ENCODE peak calls at places on chromosomes 12 and 14, in nine cellular contexts. One of them, this sample, is unnamed.

GRCh38 chr12:47967461-47968430 is 4.3 kb downstream of the TMEM106C start:
- DNase-seq in stimulated activated naive CD8-positive, alpha-beta T cell treated with anti-CD3 and anti-CD28 coated beads, Interleukin-15, Interleukin-2, amounts not matched to agents 100 U/mL and 50 U/mL, for 24 hours: no peak
- DNase-seq in activated CD8-positive, alpha-beta memory T cell treated with anti-CD3 and anti-CD28 coated beads, Interleukin-2, amount 50 U/mL, for 48 hours: no peak
- DNase-seq in NCI-H2107: no peak
- DNase-seq in HT1080: no peak
- DNase-seq in IMR-90: peak
- DNase-seq in NCI-H748 treated with DMSO at 0.1 percent for 48 hours: no peak
- DNase-seq in left cardiac atrium: no peak
- DNase-seq in activated T-cell treated with anti-CD3 and anti-CD28 coated beads for 1 hour: no peak
- DNase-seq in this sample: no peak

GRCh38 chr14:24694680-24695079 is 60.7 kb upstream of the GZMB start:
- DNase-seq in stimulated activated naive CD8-positive, alpha-beta T cell treated with anti-CD3 and anti-CD28 coated beads, Interleukin-15, Interleukin-2, amounts not matched to agents 100 U/mL and 50 U/mL, for 24 hours: peak
- DNase-seq in activated CD8-positive, alpha-beta memory T cell treated with anti-CD3 and anti-CD28 coated beads, Interleukin-2, amount 50 U/mL, for 48 hours: no peak
- DNase-seq in NCI-H2107: no peak
- DNase-seq in HT1080: no peak
- DNase-seq in IMR-90: no peak
- DNase-seq in NCI-H748 treated with DMSO at 0.1 percent for 48 hours: no peak
- DNase-seq in left cardiac atrium: no peak
- DNase-seq in activated T-cell treated with anti-CD3 and anti-CD28 coated beads for 1 hour: no peak
- DNase-seq in this sample: no peak

GRCh38 chr14:22124071-22124613 is 450.5 kb upstream of the OR4E1 start:
- DNase-seq in stimulated activated naive CD8-positive, alpha-beta T cell treated with anti-CD3 and anti-CD28 coated beads, Interleukin-15, Interleukin-2, amounts not matched to agents 100 U/mL and 50 U/mL, for 24 hours: no peak
- DNase-seq in activated CD8-positive, alpha-beta memory T cell treated with anti-CD3 and anti-CD28 coated beads, Interleukin-2, amount 50 U/mL, for 48 hours: no peak
- DNase-seq in NCI-H2107: no peak
- DNase-seq in HT1080: no peak
- DNase-seq in IMR-90: no peak
- DNase-seq in NCI-H748 treated with DMSO at 0.1 percent for 48 hours: no peak
- DNase-seq in left cardiac atrium: no peak
- DNase-seq in activated T-cell treated with anti-CD3 and anti-CD28 coated beads for 1 hour: no peak
- DNase-seq in this sample: no peak

GRCh38 chr12:65699251-65699650 is 125.0 kb upstream of the HMGA2 start:
- DNase-seq in stimulated activated naive CD8-positive, alpha-beta T cell treated with anti-CD3 and anti-CD28 coated beads, Interleukin-15, Interleukin-2, amounts not matched to agents 100 U/mL and 50 U/mL, for 24 hours: no peak
- DNase-seq in activated CD8-positive, alpha-beta memory T cell treated with anti-CD3 and anti-CD28 coated beads, Interleukin-2, amount 50 U/mL, for 48 hours: no peak
- DNase-seq in NCI-H2107: no peak
- DNase-seq in HT1080: peak
- DNase-seq in IMR-90: peak
- DNase-seq in NCI-H748 treated with DMSO at 0.1 percent for 48 hours: no peak
- DNase-seq in left cardiac atrium: no peak
- DNase-seq in activated T-cell treated with anti-CD3 and anti-CD28 coated beads for 1 hour: no peak
- DNase-seq in this sample: no peak

GRCh38 chr14:104136472-104137296 is 1.7 kb upstream of the KIF26A start:
- DNase-seq in stimulated activated naive CD8-positive, alpha-beta T cell treated with anti-CD3 and anti-CD28 coated beads, Interleukin-15, Interleukin-2, amounts not matched to agents 100 U/mL and 50 U/mL, for 24 hours: no peak
- DNase-seq in activated CD8-positive, alpha-beta memory T cell treated with anti-CD3 and anti-CD28 coated beads, Interleukin-2, amount 50 U/mL, for 48 hours: no peak
- DNase-seq in NCI-H2107: no peak
- DNase-seq in HT1080: no peak
- DNase-seq in IMR-90: no peak
- DNase-seq in NCI-H748 treated with DMSO at 0.1 percent for 48 hours: no peak
- DNase-seq in left cardiac atrium: peak
- DNase-seq in activated T-cell treated with anti-CD3 and anti-CD28 coated beads for 1 hour: no peak
- DNase-seq in this sample: no peak

GRCh38 chr14:69882915-69883314 is 3.7 kb downstream of the SMOC1 start:
- DNase-seq in stimulated activated naive CD8-positive, alpha-beta T cell treated with anti-CD3 and anti-CD28 coated beads, Interleukin-15, Interleukin-2, amounts not matched to agents 100 U/mL and 50 U/mL, for 24 hours: no peak
- DNase-seq in activated CD8-positive, alpha-beta memory T cell treated with anti-CD3 and anti-CD28 coated beads, Interleukin-2, amount 50 U/mL, for 48 hours: no peak
- DNase-seq in NCI-H2107: no peak
- DNase-seq in HT1080: no peak
- DNase-seq in IMR-90: no peak
- DNase-seq in NCI-H748 treated with DMSO at 0.1 percent for 48 hours: no peak
- DNase-seq in left cardiac atrium: no peak
- DNase-seq in activated T-cell treated with anti-CD3 and anti-CD28 coated beads for 1 hour: no peak
- DNase-seq in this sample: no peak

GRCh38 chr14:58912799-58913432 is 275.2 kb downstream of the DACT1 start:
- DNase-seq in stimulated activated naive CD8-positive, alpha-beta T cell treated with anti-CD3 and anti-CD28 coated beads, Interleukin-15, Interleukin-2, amounts not matched to agents 100 U/mL and 50 U/mL, for 24 hours: no peak
- DNase-seq in activated CD8-positive, alpha-beta memory T cell treated with anti-CD3 and anti-CD28 coated beads, Interleukin-2, amount 50 U/mL, for 48 hours: no peak
- DNase-seq in NCI-H2107: no peak
- DNase-seq in HT1080: no peak
- DNase-seq in IMR-90: peak
- DNase-seq in NCI-H748 treated with DMSO at 0.1 percent for 48 hours: peak
- DNase-seq in left cardiac atrium: no peak
- DNase-seq in activated T-cell treated with anti-CD3 and anti-CD28 coated beads for 1 hour: no peak
- DNase-seq in this sample: peak

GRCh38 chr14:99509871-99510555 is 28.8 kb downstream of the CCNK start:
- DNase-seq in stimulated activated naive CD8-positive, alpha-beta T cell treated with anti-CD3 and anti-CD28 coated beads, Interleukin-15, Interleukin-2, amounts not matched to agents 100 U/mL and 50 U/mL, for 24 hours: no peak
- DNase-seq in activated CD8-positive, alpha-beta memory T cell treated with anti-CD3 and anti-CD28 coated beads, Interleukin-2, amount 50 U/mL, for 48 hours: peak
- DNase-seq in NCI-H2107: no peak
- DNase-seq in HT1080: no peak
- DNase-seq in IMR-90: no peak
- DNase-seq in NCI-H748 treated with DMSO at 0.1 percent for 48 hours: no peak
- DNase-seq in left cardiac atrium: peak
- DNase-seq in activated T-cell treated with anti-CD3 and anti-CD28 coated beads for 1 hour: no peak
- DNase-seq in this sample: no peak

GRCh38 chr14:91244501-91244901 is at the start of gene GPR68:
- DNase-seq in stimulated activated naive CD8-positive, alpha-beta T cell treated with anti-CD3 and anti-CD28 coated beads, Interleukin-15, Interleukin-2, amounts not matched to agents 100 U/mL and 50 U/mL, for 24 hours: no peak
- DNase-seq in activated CD8-positive, alpha-beta memory T cell treated with anti-CD3 and anti-CD28 coated beads, Interleukin-2, amount 50 U/mL, for 48 hours: peak
- DNase-seq in NCI-H2107: peak
- DNase-seq in HT1080: no peak
- DNase-seq in IMR-90: peak
- DNase-seq in NCI-H748 treated with DMSO at 0.1 percent for 48 hours: no peak
- DNase-seq in left cardiac atrium: peak
- DNase-seq in activated T-cell treated with anti-CD3 and anti-CD28 coated beads for 1 hour: no peak
- DNase-seq in this sample: peak

GRCh38 chr12:11689591-11690158 is 40.2 kb downstream of the ETV6 start:
- DNase-seq in stimulated activated naive CD8-positive, alpha-beta T cell treated with anti-CD3 and anti-CD28 coated beads, Interleukin-15, Interleukin-2, amounts not matched to agents 100 U/mL and 50 U/mL, for 24 hours: no peak
- DNase-seq in activated CD8-positive, alpha-beta memory T cell treated with anti-CD3 and anti-CD28 coated beads, Interleukin-2, amount 50 U/mL, for 48 hours: no peak
- DNase-seq in NCI-H2107: peak
- DNase-seq in HT1080: no peak
- DNase-seq in IMR-90: no peak
- DNase-seq in NCI-H748 treated with DMSO at 0.1 percent for 48 hours: no peak
- DNase-seq in left cardiac atrium: no peak
- DNase-seq in activated T-cell treated with anti-CD3 and anti-CD28 coated beads for 1 hour: no peak
- DNase-seq in this sample: peak

GRCh38 chr12:110176745-110177144 is 52.6 kb downstream of the IFT81 start:
- DNase-seq in stimulated activated naive CD8-positive, alpha-beta T cell treated with anti-CD3 and anti-CD28 coated beads, Interleukin-15, Interleukin-2, amounts not matched to agents 100 U/mL and 50 U/mL, for 24 hours: no peak
- DNase-seq in activated CD8-positive, alpha-beta memory T cell treated with anti-CD3 and anti-CD28 coated beads, Interleukin-2, amount 50 U/mL, for 48 hours: no peak
- DNase-seq in NCI-H2107: peak
- DNase-seq in HT1080: no peak
- DNase-seq in IMR-90: peak
- DNase-seq in NCI-H748 treated with DMSO at 0.1 percent for 48 hours: no peak
- DNase-seq in left cardiac atrium: no peak
- DNase-seq in activated T-cell treated with anti-CD3 and anti-CD28 coated beads for 1 hour: no peak
- DNase-seq in this sample: peak

GRCh38 chr12:132772551-132772950 is 10.9 kb upstream of the ANKLE2 start:
- DNase-seq in stimulated activated naive CD8-positive, alpha-beta T cell treated with anti-CD3 and anti-CD28 coated beads, Interleukin-15, Interleukin-2, amounts not matched to agents 100 U/mL and 50 U/mL, for 24 hours: no peak
- DNase-seq in activated CD8-positive, alpha-beta memory T cell treated with anti-CD3 and anti-CD28 coated beads, Interleukin-2, amount 50 U/mL, for 48 hours: no peak
- DNase-seq in NCI-H2107: no peak
- DNase-seq in HT1080: no peak
- DNase-seq in IMR-90: no peak
- DNase-seq in NCI-H748 treated with DMSO at 0.1 percent for 48 hours: no peak
- DNase-seq in left cardiac atrium: no peak
- DNase-seq in activated T-cell treated with anti-CD3 and anti-CD28 coated beads for 1 hour: no peak
- DNase-seq in this sample: no peak

GRCh38 chr14:55556929-55557623 is 22.9 kb upstream of the KTN1 start:
- DNase-seq in stimulated activated naive CD8-positive, alpha-beta T cell treated with anti-CD3 and anti-CD28 coated beads, Interleukin-15, Interleukin-2, amounts not matched to agents 100 U/mL and 50 U/mL, for 24 hours: no peak
- DNase-seq in activated CD8-positive, alpha-beta memory T cell treated with anti-CD3 and anti-CD28 coated beads, Interleukin-2, amount 50 U/mL, for 48 hours: no peak
- DNase-seq in NCI-H2107: peak
- DNase-seq in HT1080: peak
- DNase-seq in IMR-90: peak
- DNase-seq in NCI-H748 treated with DMSO at 0.1 percent for 48 hours: peak
- DNase-seq in left cardiac atrium: peak
- DNase-seq in activated T-cell treated with anti-CD3 and anti-CD28 coated beads for 1 hour: no peak
- DNase-seq in this sample: peak

GRCh38 chr12:15088115-15088514 is 115.3 kb downstream of the PDE6H start:
- DNase-seq in stimulated activated naive CD8-positive, alpha-beta T cell treated with anti-CD3 and anti-CD28 coated beads, Interleukin-15, Interleukin-2, amounts not matched to agents 100 U/mL and 50 U/mL, for 24 hours: no peak
- DNase-seq in activated CD8-positive, alpha-beta memory T cell treated with anti-CD3 and anti-CD28 coated beads, Interleukin-2, amount 50 U/mL, for 48 hours: no peak
- DNase-seq in NCI-H2107: peak
- DNase-seq in HT1080: no peak
- DNase-seq in IMR-90: no peak
- DNase-seq in NCI-H748 treated with DMSO at 0.1 percent for 48 hours: no peak
- DNase-seq in left cardiac atrium: no peak
- DNase-seq in activated T-cell treated with anti-CD3 and anti-CD28 coated beads for 1 hour: no peak
- DNase-seq in this sample: no peak

GRCh38 chr14:73394317-73394716 is 64.0 kb downstream of the NUMB start:
- DNase-seq in stimulated activated naive CD8-positive, alpha-beta T cell treated with anti-CD3 and anti-CD28 coated beads, Interleukin-15, Interleukin-2, amounts not matched to agents 100 U/mL and 50 U/mL, for 24 hours: no peak
- DNase-seq in activated CD8-positive, alpha-beta memory T cell treated with anti-CD3 and anti-CD28 coated beads, Interleukin-2, amount 50 U/mL, for 48 hours: no peak
- DNase-seq in NCI-H2107: no peak
- DNase-seq in HT1080: no peak
- DNase-seq in IMR-90: no peak
- DNase-seq in NCI-H748 treated with DMSO at 0.1 percent for 48 hours: no peak
- DNase-seq in left cardiac atrium: no peak
- DNase-seq in activated T-cell treated with anti-CD3 and anti-CD28 coated beads for 1 hour: no peak
- DNase-seq in this sample: no peak

GRCh38 chr12:38664661-38665269 is 240.6 kb downstream of the CPNE8 start:
- DNase-seq in stimulated activated naive CD8-positive, alpha-beta T cell treated with anti-CD3 and anti-CD28 coated beads, Interleukin-15, Interleukin-2, amounts not matched to agents 100 U/mL and 50 U/mL, for 24 hours: no peak
- DNase-seq in activated CD8-positive, alpha-beta memory T cell treated with anti-CD3 and anti-CD28 coated beads, Interleukin-2, amount 50 U/mL, for 48 hours: no peak
- DNase-seq in NCI-H2107: no peak
- DNase-seq in HT1080: peak
- DNase-seq in IMR-90: no peak
- DNase-seq in NCI-H748 treated with DMSO at 0.1 percent for 48 hours: no peak
- DNase-seq in left cardiac atrium: no peak
- DNase-seq in activated T-cell treated with anti-CD3 and anti-CD28 coated beads for 1 hour: no peak
- DNase-seq in this sample: no peak

GRCh38 chr14:74655597-74656389 is 43.8 kb upstream of the LTBP2 start:
- DNase-seq in stimulated activated naive CD8-positive, alpha-beta T cell treated with anti-CD3 and anti-CD28 coated beads, Interleukin-15, Interleukin-2, amounts not matched to agents 100 U/mL and 50 U/mL, for 24 hours: no peak
- DNase-seq in activated CD8-positive, alpha-beta memory T cell treated with anti-CD3 and anti-CD28 coated beads, Interleukin-2, amount 50 U/mL, for 48 hours: no peak
- DNase-seq in NCI-H2107: no peak
- DNase-seq in HT1080: no peak
- DNase-seq in IMR-90: peak
- DNase-seq in NCI-H748 treated with DMSO at 0.1 percent for 48 hours: no peak
- DNase-seq in left cardiac atrium: no peak
- DNase-seq in activated T-cell treated with anti-CD3 and anti-CD28 coated beads for 1 hour: no peak
- DNase-seq in this sample: no peak

This sample was measured in NCI-H345.